ENCODE peak calls at places on chromosome 5, in seven cellular contexts. One of them, this sample, is unnamed.

GRCh38 chr5:158198636-158199035 is 339.7 kb upstream of the CLINT1 start:
- DNase-seq in HFFc6: no peak
- DNase-seq in transverse colon: no peak
- DNase-seq in pancreas: no peak
- DNase-seq in GM13977: peak
- DNase-seq in iPS DF 6.9: no peak
- DNase-seq in RPMI7951: no peak
- DNase-seq in this sample: no peak

GRCh38 chr5:53151713-53152458 is 42.3 kb upstream of the MOCS2 start:
- DNase-seq in iPS DF 6.9: no peak
- DNase-seq in pancreas: no peak
- DNase-seq in HFFc6: peak
- DNase-seq in RPMI7951: peak
- DNase-seq in GM13977: no peak
- DNase-seq in transverse colon: peak
- DNase-seq in this sample: no peak

GRCh38 chr5:154603978-154604679 is 126.1 kb upstream of the HAND1 start:
- DNase-seq in transverse colon: peak
- DNase-seq in pancreas: peak
- DNase-seq in HFFc6: peak
- DNase-seq in GM13977: no peak
- DNase-seq in iPS DF 6.9: no peak
- DNase-seq in RPMI7951: peak
- DNase-seq in this sample: no peak

GRCh38 chr5:36507332-36507952 is 99.0 kb upstream of the SLC1A3 start:
- DNase-seq in iPS DF 6.9: peak
- DNase-seq in GM13977: peak
- DNase-seq in HFFc6: peak
- DNase-seq in pancreas: peak
- DNase-seq in transverse colon: peak
- DNase-seq in RPMI7951: peak
- DNase-seq in this sample: peak

GRCh38 chr5:23234153-23234729 is 273.2 kb upstream of the PRDM9 start:
- DNase-seq in HFFc6: no peak
- DNase-seq in iPS DF 6.9: peak
- DNase-seq in transverse colon: no peak
- DNase-seq in RPMI7951: no peak
- DNase-seq in GM13977: no peak
- DNase-seq in pancreas: no peak
- DNase-seq in this sample: peak

GRCh38 chr5:181133610-181134231 is 2.8 kb upstream of the OR2V1 start:
- DNase-seq in GM13977: no peak
- DNase-seq in pancreas: no peak
- DNase-seq in RPMI7951: peak
- DNase-seq in iPS DF 6.9: no peak
- DNase-seq in HFFc6: peak
- DNase-seq in transverse colon: peak
- DNase-seq in this sample: no peak

GRCh38 chr5:10367586-10367985 is 14.1 kb downstream of the MARCHF6 start:
- DNase-seq in HFFc6: no peak
- DNase-seq in RPMI7951: no peak
- DNase-seq in pancreas: no peak
- DNase-seq in GM13977: no peak
- DNase-seq in transverse colon: no peak
- DNase-seq in iPS DF 6.9: no peak
- DNase-seq in this sample: no peak

GRCh38 chr5:179819296-179820126 is 1.2 kb upstream of the SQSTM1 start:
- DNase-seq in GM13977: peak
- DNase-seq in HFFc6: peak
- DNase-seq in pancreas: peak
- DNase-seq in iPS DF 6.9: no peak
- DNase-seq in transverse colon: peak
- DNase-seq in RPMI7951: peak
- DNase-seq in this sample: no peak

GRCh38 chr5:179766021-179766725 is 27.6 kb upstream of the LTC4S start:
- DNase-seq in HFFc6: no peak
- DNase-seq in RPMI7951: peak
- DNase-seq in GM13977: no peak
- DNase-seq in pancreas: no peak
- DNase-seq in transverse colon: no peak
- DNase-seq in iPS DF 6.9: no peak
- DNase-seq in this sample: no peak

GRCh38 chr5:77180167-77181081 is 30.1 kb upstream of the PDE8B start:
- DNase-seq in transverse colon: peak
- DNase-seq in pancreas: peak
- DNase-seq in iPS DF 6.9: no peak
- DNase-seq in RPMI7951: no peak
- DNase-seq in GM13977: no peak
- DNase-seq in HFFc6: no peak
- DNase-seq in this sample: no peak

GRCh38 chr5:75510417-75510835 is 1.0 kb downstream of the CERT1 start:
- DNase-seq in RPMI7951: no peak
- DNase-seq in pancreas: peak
- DNase-seq in HFFc6: peak
- DNase-seq in GM13977: peak
- DNase-seq in transverse colon: peak
- DNase-seq in iPS DF 6.9: no peak
- DNase-seq in this sample: no peak

GRCh38 chr5:59189482-59189881 is 606.6 kb downstream of the RAB3C start:
- DNase-seq in pancreas: no peak
- DNase-seq in HFFc6: no peak
- DNase-seq in RPMI7951: no peak
- DNase-seq in GM13977: no peak
- DNase-seq in iPS DF 6.9: no peak
- DNase-seq in transverse colon: no peak
- DNase-seq in this sample: no peak

GRCh38 chr5:81393783-81394718 is at the start of gene ACOT12:
- DNase-seq in GM13977: no peak
- DNase-seq in iPS DF 6.9: peak
- DNase-seq in HFFc6: no peak
- DNase-seq in transverse colon: no peak
- DNase-seq in pancreas: no peak
- DNase-seq in RPMI7951: no peak
- DNase-seq in this sample: no peak

GRCh38 chr5:33857037-33857436 is 34.8 kb downstream of the ADAMTS12 start:
- DNase-seq in iPS DF 6.9: no peak
- DNase-seq in transverse colon: no peak
- DNase-seq in HFFc6: no peak
- DNase-seq in RPMI7951: no peak
- DNase-seq in GM13977: no peak
- DNase-seq in pancreas: no peak
- DNase-seq in this sample: no peak

GRCh38 chr5:23332650-23333251 is 174.7 kb upstream of the PRDM9 start:
- DNase-seq in RPMI7951: no peak
- DNase-seq in transverse colon: no peak
- DNase-seq in pancreas: no peak
- DNase-seq in iPS DF 6.9: no peak
- DNase-seq in GM13977: peak
- DNase-seq in HFFc6: no peak
- DNase-seq in this sample: no peak

GRCh38 chr5:61768692-61769281 is 436.7 kb downstream of the ZSWIM6 start:
- DNase-seq in GM13977: peak
- DNase-seq in RPMI7951: peak
- DNase-seq in HFFc6: peak
- DNase-seq in iPS DF 6.9: peak
- DNase-seq in pancreas: peak
- DNase-seq in transverse colon: peak
- DNase-seq in this sample: peak

GRCh38 chr5:97172227-97172626 is 10.8 kb downstream of the RIOK2 start:
- DNase-seq in pancreas: no peak
- DNase-seq in GM13977: no peak
- DNase-seq in transverse colon: no peak
- DNase-seq in HFFc6: no peak
- DNase-seq in RPMI7951: no peak
- DNase-seq in iPS DF 6.9: no peak
- DNase-seq in this sample: no peak

GRCh38 chr5:93454896-93455295 is 126.1 kb downstream of the NR2F1-AS1 start:
- DNase-seq in GM13977: no peak
- DNase-seq in transverse colon: no peak
- DNase-seq in pancreas: no peak
- DNase-seq in iPS DF 6.9: no peak
- DNase-seq in HFFc6: no peak
- DNase-seq in RPMI7951: no peak
- DNase-seq in this sample: no peak

GRCh38 chr5:147169399-147169798 is 65.4 kb upstream of the STK32A start:
- DNase-seq in GM13977: no peak
- DNase-seq in transverse colon: no peak
- DNase-seq in pancreas: peak
- DNase-seq in HFFc6: no peak
- DNase-seq in RPMI7951: no peak
- DNase-seq in iPS DF 6.9: no peak
- DNase-seq in this sample: no peak

GRCh38 chr5:132052520-132052919 is 7.9 kb upstream of the IL3 start:
- DNase-seq in iPS DF 6.9: no peak
- DNase-seq in GM13977: no peak
- DNase-seq in HFFc6: no peak
- DNase-seq in transverse colon: no peak
- DNase-seq in pancreas: no peak
- DNase-seq in RPMI7951: no peak
- DNase-seq in this sample: no peak

GRCh38 chr5:78361226-78361993 is 993 bp downstream of the SCAMP1 start:
- DNase-seq in transverse colon: peak
- DNase-seq in RPMI7951: peak
- DNase-seq in iPS DF 6.9: no peak
- DNase-seq in GM13977: peak
- DNase-seq in pancreas: peak
- DNase-seq in HFFc6: peak
- DNase-seq in this sample: no peak

GRCh38 chr5:52725065-52725746 is 62.5 kb upstream of the ITGA1 start:
- DNase-seq in GM13977: peak
- DNase-seq in HFFc6: no peak
- DNase-seq in pancreas: no peak
- DNase-seq in iPS DF 6.9: no peak
- DNase-seq in transverse colon: peak
- DNase-seq in RPMI7951: peak
- DNase-seq in this sample: no peak

GRCh38 chr5:181232593-181232992 is 9.5 kb downstream of the TRIM41 start:
- DNase-seq in HFFc6: no peak
- DNase-seq in pancreas: no peak
- DNase-seq in transverse colon: no peak
- DNase-seq in RPMI7951: no peak
- DNase-seq in GM13977: no peak
- DNase-seq in iPS DF 6.9: no peak
- DNase-seq in this sample: no peak

GRCh38 chr5:17314907-17315471 is 97.6 kb downstream of the BASP1 start:
- DNase-seq in transverse colon: no peak
- DNase-seq in pancreas: no peak
- DNase-seq in RPMI7951: peak
- DNase-seq in HFFc6: no peak
- DNase-seq in GM13977: peak
- DNase-seq in iPS DF 6.9: no peak
- DNase-seq in this sample: no peak

GRCh38 chr5:158135682-158136176 is 276.8 kb upstream of the CLINT1 start:
- DNase-seq in RPMI7951: no peak
- DNase-seq in iPS DF 6.9: peak
- DNase-seq in GM13977: no peak
- DNase-seq in HFFc6: no peak
- DNase-seq in pancreas: no peak
- DNase-seq in transverse colon: no peak
- DNase-seq in this sample: peak

GRCh38 chr5:1118231-1118698 is 6.4 kb upstream of the SLC12A7 start:
- DNase-seq in transverse colon: no peak
- DNase-seq in iPS DF 6.9: no peak
- DNase-seq in GM13977: no peak
- DNase-seq in RPMI7951: peak
- DNase-seq in HFFc6: no peak
- DNase-seq in pancreas: no peak
- DNase-seq in this sample: no peak

GRCh38 chr5:74903165-74903787 is 37.1 kb upstream of the FAM169A start:
- DNase-seq in HFFc6: no peak
- DNase-seq in pancreas: peak
- DNase-seq in RPMI7951: no peak
- DNase-seq in iPS DF 6.9: peak
- DNase-seq in GM13977: peak
- DNase-seq in transverse colon: peak
- DNase-seq in this sample: peak

GRCh38 chr5:73838901-73839300 is 212.9 kb downstream of the ARHGEF28 start:
- DNase-seq in iPS DF 6.9: no peak
- DNase-seq in HFFc6: no peak
- DNase-seq in GM13977: no peak
- DNase-seq in RPMI7951: no peak
- DNase-seq in transverse colon: no peak
- DNase-seq in pancreas: no peak
- DNase-seq in this sample: no peak

This sample was measured in iPS DF 19.7.